ENCODE peak calls at places on chromosomes 4 and X, in eight cellular contexts. R is activated T-helper 1 cell treated with Interleukin-2 at 50 U/mL for 16 hours, U is NCI-H1092, W is GM03348, Y is HTR-8/SVneo, S is fibroblast of gingiva, A is RPMI7951, T is fibroblast of pulmonary artery. O is an unnamed sample.

GRCh38 chr4:76036855-76037254 is 985 bp upstream of the CXCL11 start:
- DNase-seq in S (no peak), R (no peak), A (no peak), W (no peak), U (no peak), T (no peak), Y (no peak), O (no peak)

GRCh38 chrX:108732630-108733321 is 3.6 kb downstream of the IRS4 start:
- DNase-seq in Y (no peak), A (no peak), R (no peak), S (no peak), U (no peak), W (no peak), T (no peak), O (no peak)

GRCh38 chrX:46913710-46914109 is 1.5 kb downstream of the JADE3 start:
- DNase-seq in T (peak; percentile 50), U (no peak), W (peak; percentile 5), A (peak; percentile 20), S (peak; percentile 22), Y (no peak), R (no peak), O (no peak)

GRCh38 chr4:2040391-2041233 is 18.5 kb upstream of the NAT8L start:
- DNase-seq in A (no peak), R (no peak), W (peak; percentile 26), U (no peak), T (no peak), S (no peak), Y (no peak), O (no peak)

GRCh38 chrX:338836-339400 is 20.3 kb upstream of the GTPBP6 start:
- DNase-seq in A (no peak), S (no peak), R (no peak), U (no peak), T (no peak), Y (no peak), W (no peak), O (peak; percentile 24)

GRCh38 chr4:89539797-89540711 is 232.5 kb upstream of the GPRIN3 start:
- DNase-seq in T (peak; percentile 31), A (peak; percentile 37), S (no peak), U (no peak), W (no peak), Y (no peak), R (no peak), O (no peak)

GRCh38 chrX:110188701-110189558 is 129.0 kb downstream of the AMMECR1 start:
- DNase-seq in T (no peak), W (no peak), R (no peak), Y (no peak), S (no peak), A (peak; percentile 64), U (no peak), O (no peak)

GRCh38 chr4:90226734-90227133 is 99.5 kb downstream of the CCSER1 start:
- DNase-seq in A (no peak), Y (no peak), T (no peak), S (no peak), R (no peak), U (no peak), W (no peak), O (no peak)

GRCh38 chr4:100966846-100967245 is 380.5 kb downstream of the PPP3CA start:
- DNase-seq in Y (no peak), A (no peak), T (no peak), S (no peak), U (no peak), R (no peak), W (no peak), O (no peak)

GRCh38 chr4:173516621-173517612 is 13.1 kb downstream of the HAND2 start:
- DNase-seq in S (no peak), T (peak; percentile 64), W (no peak), Y (no peak), R (no peak), U (no peak), A (no peak), O (no peak)

GRCh38 chr4:169307581-169307980 is 36.8 kb upstream of the SH3RF1 start:
- DNase-seq in T (no peak), A (no peak), W (no peak), Y (no peak), R (no peak), S (no peak), U (no peak), O (no peak)

GRCh38 chr4:153114771-153115321 is 89.4 kb upstream of the TRIM2 start:
- DNase-seq in Y (no peak), W (peak; percentile 61), U (no peak), S (peak; percentile 28), A (peak; percentile 89), T (peak; percentile 53), R (no peak), O (peak; percentile 31)

GRCh38 chr4:107348188-107348872 is 312.2 kb upstream of the DKK2 start:
- DNase-seq in T (no peak), W (no peak), S (no peak), R (no peak), U (no peak), Y (no peak), A (no peak), O (no peak)

GRCh38 chrX:7617994-7618393 is 225.0 kb upstream of the VCX start:
- DNase-seq in Y (no peak), U (no peak), T (no peak), R (no peak), S (no peak), A (no peak), W (no peak), O (no peak)

GRCh38 chrX:25925956-25926355 is 212.2 kb upstream of the MAGEB18 start:
- DNase-seq in U (no peak), T (peak; percentile 32), Y (no peak), R (no peak), S (no peak), W (no peak), A (no peak), O (no peak)